ENCODE peak calls at places on chromosomes 7 and 10, in six cellular contexts. H, J, D, L, I and S are unnamed samples. For H3K4me1, the result is how much of the 10 kb centered on the place peaks cover.

GRCh38 chr7:24505968-24506367 is 67.3 kb upstream of the PALS2 start:
- DNase-seq in H (no peak), J (no peak), D (no peak), L (no peak), I (no peak), S (no peak)

GRCh38 chr10:97534746-97535367 is 36.1 kb downstream of the UBTD1 start:
- DNase-seq in H (peak), J (peak), D (no peak), L (peak), I (no peak), S (peak)

GRCh38 chr10:100838986-100839385 is 73.8 kb upstream of the SLF2 start:
- DNase-seq in H (no peak), J (no peak), D (no peak), L (no peak), I (no peak), S (no peak)

GRCh38 chr7:157329447-157329846 is 7.4 kb upstream of the DNAJB6 start:
- DNase-seq in H (no peak), J (no peak), D (no peak), L (no peak), I (no peak), S (peak)

GRCh38 chr10:15046626-15047025 is 2.9 kb downstream of the OLAH start:
- DNase-seq in H (no peak), J (peak), D (no peak), L (no peak), I (no peak), S (peak)

GRCh38 chr7:121429803-121430202 is 33.7 kb upstream of the FAM3C start:
- DNase-seq in H (no peak), J (no peak), D (no peak), L (no peak), I (no peak), S (peak)

GRCh38 chr10:131938681-131939080 is 37.9 kb downstream of the PPP2R2D start:
- DNase-seq in H (no peak), J (no peak), D (no peak), L (no peak), I (no peak), S (peak)

GRCh38 chr10:95260397-95260881 is 30.4 kb downstream of the PDLIM1 start:
- DNase-seq in H (peak), J (peak), D (no peak), L (no peak), I (no peak), S (peak)

GRCh38 chr10:31803606-31804195 is 124.9 kb downstream of the ARHGAP12 start:
- DNase-seq in H (no peak), J (no peak), D (no peak), L (peak), I (no peak), S (no peak)

DNA sequence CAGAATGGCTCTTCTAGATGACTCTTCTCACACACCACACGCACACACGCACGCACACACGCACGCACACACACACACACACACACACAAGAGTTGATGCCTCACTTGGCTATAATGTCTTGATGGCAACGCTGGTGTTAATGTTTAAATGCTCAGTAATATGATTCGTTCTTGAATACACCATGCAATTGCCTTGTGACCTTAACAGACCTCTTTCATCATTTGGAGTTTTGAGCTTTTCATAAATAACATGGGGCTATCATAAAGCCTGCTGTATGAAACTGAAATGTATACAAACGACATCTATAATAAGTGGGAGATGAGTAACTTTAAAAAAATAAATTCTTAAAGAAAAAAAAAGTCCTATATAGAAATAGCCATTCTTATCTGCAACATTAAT is 8.2 kb downstream of the JCAD start:
- DNase-seq in H (no peak), J (no peak), D (no peak), L (no peak), I (no peak), S (no peak)
- H3K4me1 ChIP-seq in H (under half), J (under half), D (under half), L (under half), I (under half), S (under half)

DNA sequence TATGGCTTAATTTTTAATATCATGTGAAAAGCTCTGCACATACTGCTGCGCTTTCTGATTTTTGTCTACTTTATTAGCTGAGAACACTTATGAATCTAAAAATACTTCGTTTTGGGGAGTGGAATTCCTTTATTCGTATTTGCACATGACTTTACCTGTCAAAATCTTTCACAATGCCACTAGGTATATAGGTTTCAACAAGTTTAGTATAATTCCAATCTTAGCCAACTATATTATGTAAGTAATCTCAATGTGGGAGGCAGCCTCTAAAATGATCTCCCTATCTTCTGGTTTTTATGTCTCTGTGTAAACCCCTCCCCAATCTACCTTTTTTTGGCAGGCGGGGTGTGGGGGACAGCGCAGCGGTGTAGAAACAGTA is 55.3 kb downstream of the PARD3 start:
- DNase-seq in H (no peak), J (no peak), D (no peak), L (no peak), I (no peak), S (no peak)
- H3K4me1 ChIP-seq in H (under half), J (under half), D (under half), L (under half), I (half or more), S (under half)

GRCh38 chr7:151426486-151426905 is 13.4 kb downstream of the CRYGN start:
- DNase-seq in H (no peak), J (peak), D (no peak), L (no peak), I (no peak), S (no peak)
- H3K4me1 ChIP-seq in H (under half), J (under half), D (under half), L (under half), I (under half), S (under half)

GRCh38 chr10:24442234-24442633 is 233.3 kb downstream of the KIAA1217 start:
- DNase-seq in H (no peak), J (no peak), D (no peak), L (no peak), I (no peak), S (no peak)
- H3K4me1 ChIP-seq in H (under half), J (under half), D (under half), L (under half), I (under half), S (under half)

DNA sequence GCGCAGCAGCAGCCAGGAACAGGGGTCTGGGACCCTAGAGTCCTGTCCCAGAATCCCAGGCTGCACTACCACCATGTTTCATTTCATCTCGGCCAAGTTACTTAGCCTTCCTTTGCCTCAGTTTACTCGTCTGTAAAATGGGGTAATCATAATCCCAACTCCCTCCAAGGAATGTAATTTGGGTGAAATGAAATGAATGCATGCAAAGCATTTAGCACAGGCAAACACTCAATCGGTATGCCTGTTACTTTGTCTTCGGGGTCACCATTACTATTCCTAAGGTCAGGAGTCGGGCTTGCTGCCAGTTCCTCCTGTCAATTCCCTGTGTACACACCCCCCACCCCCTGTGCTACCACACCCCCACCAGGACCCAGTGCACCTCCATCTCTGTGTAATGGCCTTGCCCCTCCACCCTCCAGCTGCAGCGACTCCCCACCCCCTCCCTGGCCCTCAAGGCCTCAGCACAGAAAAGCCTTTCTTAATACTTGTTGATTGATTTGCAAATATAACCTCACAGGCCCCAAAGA is 1.7 kb downstream of the TNS3 start:
- DNase-seq in H (no peak), J (peak), D (no peak), L (peak), I (no peak), S (no peak)
- H3K4me1 ChIP-seq in H (half or more), J (under half), D (under half), L (under half), I (under half), S (under half)

GRCh38 chr7:98251844-98252639 is at the start of gene TECPR1:
- DNase-seq in H (peak), J (peak), D (peak), L (peak), I (peak), S (peak)

GRCh38 chr7:98250789-98251188 is 1.2 kb downstream of the TECPR1 start:
- DNase-seq in H (no peak), J (no peak), D (no peak), L (no peak), I (no peak), S (no peak)

GRCh38 chr7:98254516-98254915 is 2.5 kb upstream of the TECPR1 start:
- DNase-seq in H (no peak), J (no peak), D (no peak), L (no peak), I (no peak), S (no peak)

GRCh38 chr7:98251251-98251843 is 685 bp downstream of the TECPR1 start:
- DNase-seq in H (no peak), J (no peak), D (no peak), L (no peak), I (no peak), S (no peak)

DNA sequence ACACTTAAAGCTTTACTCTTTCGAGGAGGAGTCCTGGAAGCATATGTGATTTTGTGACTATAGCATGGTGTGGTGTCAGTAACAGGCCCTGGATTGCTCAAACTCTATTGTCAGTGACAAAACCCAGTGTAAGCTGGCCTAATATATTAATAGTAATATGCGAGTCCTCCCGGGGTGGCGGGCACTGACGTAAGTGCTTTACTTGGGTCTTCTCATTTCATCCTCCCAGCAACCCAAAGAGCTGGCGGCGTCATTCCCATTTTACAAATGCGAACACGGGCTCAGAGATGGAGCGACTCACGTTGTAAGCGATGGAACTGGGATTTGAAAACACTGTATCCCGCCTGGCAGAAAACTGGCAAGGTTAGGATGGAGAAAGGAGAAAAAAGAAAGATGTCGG is 623 bp upstream of the TECPR1 start:
- DNase-seq in H (no peak), J (peak), D (no peak), L (no peak), I (no peak), S (no peak)
- H3K4me1 ChIP-seq in H (under half), J (under half), D (under half), L (under half), I (under half), S (under half)

DNA sequence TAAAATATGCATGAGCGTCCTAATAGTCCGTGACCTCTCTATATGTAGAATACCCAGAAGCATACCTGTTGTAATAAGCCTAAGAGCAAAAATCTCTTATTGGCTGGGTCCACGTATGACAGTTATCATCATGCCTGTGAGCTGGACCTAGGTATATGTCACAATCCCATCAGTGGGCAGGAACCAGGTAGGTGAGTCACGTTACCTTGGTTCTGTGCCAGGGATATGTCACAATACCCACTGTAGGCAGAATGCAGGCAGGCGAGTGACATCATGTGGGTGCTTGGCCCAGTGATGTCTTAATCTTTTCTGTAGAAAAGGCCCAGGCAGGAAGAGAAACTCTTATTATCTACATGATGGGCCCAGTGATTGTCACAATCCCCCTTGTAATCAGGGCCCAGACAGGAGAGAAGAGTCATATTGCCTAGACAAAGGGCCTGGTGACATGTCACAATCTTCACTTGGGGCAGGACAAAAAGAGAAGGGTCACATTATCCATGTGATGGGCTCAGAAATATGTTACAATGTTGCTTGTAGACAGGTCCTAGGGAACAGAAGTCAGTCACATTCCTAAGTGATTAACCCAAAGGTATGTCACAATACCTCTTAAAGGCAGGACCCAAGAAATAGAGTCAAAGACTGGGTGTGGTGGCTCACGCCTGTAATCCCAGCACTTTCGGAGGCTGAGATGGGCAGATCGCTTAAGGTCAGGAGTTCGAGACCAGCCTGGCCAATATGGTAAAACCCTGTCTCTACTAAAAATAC is 12.9 kb upstream of the ZNF736 start:
- DNase-seq in H (no peak), J (no peak), D (no peak), L (no peak), I (no peak), S (peak)
- H3K4me1 ChIP-seq in H (under half), J (under half), D (under half), L (under half), I (under half), S (under half)

GRCh38 chr10:119826777-119827176 is 45.9 kb downstream of the MCMBP start:
- DNase-seq in H (no peak), J (peak), D (no peak), L (no peak), I (no peak), S (no peak)

GRCh38 chr10:119829429-119829828 is 43.2 kb downstream of the MCMBP start:
- DNase-seq in H (no peak), J (no peak), D (no peak), L (no peak), I (no peak), S (no peak)

GRCh38 chr10:119821172-119821571 is 51.5 kb downstream of the MCMBP start:
- DNase-seq in H (no peak), J (no peak), D (no peak), L (no peak), I (no peak), S (no peak)

GRCh38 chr10:119827430-119827829 is 45.2 kb downstream of the MCMBP start:
- DNase-seq in H (no peak), J (no peak), D (no peak), L (no peak), I (no peak), S (no peak)

GRCh38 chr10:119824299-119824698 is 48.3 kb downstream of the MCMBP start:
- DNase-seq in H (no peak), J (no peak), D (no peak), L (no peak), I (no peak), S (no peak)
- H3K4me1 ChIP-seq in H (under half), J (under half), D (under half), L (under half), I (under half), S (under half)

GRCh38 chr7:76392531-76393115 is 16.9 kb downstream of the SSC4D start:
- DNase-seq in H (no peak), J (no peak), D (no peak), L (no peak), I (no peak), S (no peak)
- H3K4me1 ChIP-seq in H (under half), J (under half), D (under half), L (under half), I (under half), S (under half)

GRCh38 chr10:125105155-125105554 is 55.2 kb downstream of the CTBP2 start:
- DNase-seq in H (no peak), J (no peak), D (no peak), L (no peak), I (no peak), S (no peak)
- H3K4me1 ChIP-seq in H (under half), J (under half), D (under half), L (under half), I (under half), S (under half)